ENCODE peak calls at places on chromosomes 6 and 20, in eight cellular contexts. One of them, this sample, is unnamed.

GRCh38 chr6:30556714-30556963 is 350 bp upstream of the GNL1 start:
- DNase-seq in NCI-H345: no peak
- DNase-seq in IMR-90: no peak
- DNase-seq in Karpas-422: peak
- DNase-seq in HT-29: peak
- DNase-seq in foreskin fibroblast: no peak
- DNase-seq in GM23338: peak
- DNase-seq in cardiac fibroblast: no peak
- DNase-seq in this sample: no peak

GRCh38 chr20:45377191-45377775 is 842 bp downstream of the TP53TG5 start:
- DNase-seq in IMR-90: no peak
- DNase-seq in GM23338: no peak
- DNase-seq in foreskin fibroblast: no peak
- DNase-seq in HT-29: no peak
- DNase-seq in Karpas-422: no peak
- DNase-seq in cardiac fibroblast: no peak
- DNase-seq in NCI-H345: peak
- DNase-seq in this sample: no peak

GRCh38 chr6:69308584-69308983 is 488.2 kb downstream of the LMBRD1 start:
- DNase-seq in Karpas-422: no peak
- DNase-seq in foreskin fibroblast: no peak
- DNase-seq in cardiac fibroblast: no peak
- DNase-seq in NCI-H345: no peak
- DNase-seq in HT-29: no peak
- DNase-seq in IMR-90: no peak
- DNase-seq in GM23338: no peak
- DNase-seq in this sample: no peak

GRCh38 chr6:26032387-26033131 is 54.7 kb upstream of the HFE start:
- DNase-seq in NCI-H345: peak
- DNase-seq in IMR-90: peak
- DNase-seq in GM23338: peak
- DNase-seq in foreskin fibroblast: no peak
- DNase-seq in cardiac fibroblast: peak
- DNase-seq in HT-29: no peak
- DNase-seq in Karpas-422: no peak
- DNase-seq in this sample: no peak

GRCh38 chr6:99745651-99746050 is 139.0 kb downstream of the PRDM13 start:
- DNase-seq in GM23338: no peak
- DNase-seq in foreskin fibroblast: no peak
- DNase-seq in NCI-H345: no peak
- DNase-seq in Karpas-422: no peak
- DNase-seq in HT-29: no peak
- DNase-seq in cardiac fibroblast: peak
- DNase-seq in IMR-90: no peak
- DNase-seq in this sample: no peak

GRCh38 chr6:118574051-118574865 is 26.2 kb downstream of the PLN start:
- DNase-seq in GM23338: peak
- DNase-seq in NCI-H345: peak
- DNase-seq in foreskin fibroblast: peak
- DNase-seq in HT-29: no peak
- DNase-seq in IMR-90: peak
- DNase-seq in cardiac fibroblast: peak
- DNase-seq in Karpas-422: no peak
- DNase-seq in this sample: no peak

GRCh38 chr20:59751075-59751711 is 146.9 kb downstream of the PHACTR3 start:
- DNase-seq in GM23338: peak
- DNase-seq in NCI-H345: peak
- DNase-seq in HT-29: peak
- DNase-seq in cardiac fibroblast: peak
- DNase-seq in foreskin fibroblast: peak
- DNase-seq in IMR-90: peak
- DNase-seq in Karpas-422: peak
- DNase-seq in this sample: peak

GRCh38 chr6:36326351-36326995 is 10.2 kb downstream of the BNIP5 start:
- DNase-seq in NCI-H345: no peak
- DNase-seq in HT-29: no peak
- DNase-seq in Karpas-422: peak
- DNase-seq in foreskin fibroblast: no peak
- DNase-seq in IMR-90: peak
- DNase-seq in GM23338: no peak
- DNase-seq in cardiac fibroblast: peak
- DNase-seq in this sample: no peak

GRCh38 chr6:136085370-136086115 is 164.6 kb downstream of the MTFR2 start:
- DNase-seq in IMR-90: peak
- DNase-seq in foreskin fibroblast: no peak
- DNase-seq in Karpas-422: no peak
- DNase-seq in GM23338: no peak
- DNase-seq in HT-29: no peak
- DNase-seq in NCI-H345: no peak
- DNase-seq in cardiac fibroblast: peak
- DNase-seq in this sample: no peak

GRCh38 chr20:45592574-45593189 is 13.6 kb upstream of the WFDC8 start:
- DNase-seq in NCI-H345: peak
- DNase-seq in HT-29: peak
- DNase-seq in foreskin fibroblast: peak
- DNase-seq in IMR-90: peak
- DNase-seq in GM23338: peak
- DNase-seq in cardiac fibroblast: peak
- DNase-seq in Karpas-422: peak
- DNase-seq in this sample: peak

GRCh38 chr6:473759-474453 is 82.4 kb downstream of the IRF4 start:
- DNase-seq in NCI-H345: no peak
- DNase-seq in GM23338: no peak
- DNase-seq in HT-29: no peak
- DNase-seq in IMR-90: no peak
- DNase-seq in cardiac fibroblast: no peak
- DNase-seq in Karpas-422: no peak
- DNase-seq in foreskin fibroblast: no peak
- DNase-seq in this sample: no peak

GRCh38 chr6:140276133-140276532 is 901.7 kb upstream of the CITED2 start:
- DNase-seq in IMR-90: no peak
- DNase-seq in NCI-H345: no peak
- DNase-seq in foreskin fibroblast: no peak
- DNase-seq in cardiac fibroblast: no peak
- DNase-seq in GM23338: no peak
- DNase-seq in Karpas-422: no peak
- DNase-seq in HT-29: no peak
- DNase-seq in this sample: no peak

GRCh38 chr6:148423133-148423532 is 80.5 kb downstream of the SASH1 start:
- DNase-seq in Karpas-422: no peak
- DNase-seq in NCI-H345: no peak
- DNase-seq in HT-29: no peak
- DNase-seq in GM23338: no peak
- DNase-seq in IMR-90: peak
- DNase-seq in foreskin fibroblast: peak
- DNase-seq in cardiac fibroblast: no peak
- DNase-seq in this sample: no peak

GRCh38 chr6:85360794-85361642 is 88.9 kb upstream of the NT5E start:
- DNase-seq in IMR-90: peak
- DNase-seq in NCI-H345: no peak
- DNase-seq in Karpas-422: no peak
- DNase-seq in GM23338: no peak
- DNase-seq in cardiac fibroblast: peak
- DNase-seq in foreskin fibroblast: peak
- DNase-seq in HT-29: peak
- DNase-seq in this sample: peak

GRCh38 chr6:140105857-140106256 is 731.4 kb upstream of the CITED2 start:
- DNase-seq in NCI-H345: no peak
- DNase-seq in cardiac fibroblast: peak
- DNase-seq in foreskin fibroblast: no peak
- DNase-seq in GM23338: peak
- DNase-seq in HT-29: peak
- DNase-seq in IMR-90: no peak
- DNase-seq in Karpas-422: peak
- DNase-seq in this sample: peak

GRCh38 chr6:44733146-44733545 is 345.6 kb downstream of the CDC5L start:
- DNase-seq in cardiac fibroblast: no peak
- DNase-seq in foreskin fibroblast: no peak
- DNase-seq in IMR-90: no peak
- DNase-seq in GM23338: no peak
- DNase-seq in HT-29: no peak
- DNase-seq in NCI-H345: no peak
- DNase-seq in Karpas-422: peak
- DNase-seq in this sample: no peak

GRCh38 chr20:41509801-41510200 is 108.4 kb downstream of the CHD6 start:
- DNase-seq in cardiac fibroblast: peak
- DNase-seq in NCI-H345: no peak
- DNase-seq in GM23338: no peak
- DNase-seq in Karpas-422: no peak
- DNase-seq in IMR-90: peak
- DNase-seq in HT-29: no peak
- DNase-seq in foreskin fibroblast: peak
- DNase-seq in this sample: no peak

GRCh38 chr6:17542243-17542642 is 57.9 kb upstream of the FAM8A1 start:
- DNase-seq in GM23338: no peak
- DNase-seq in NCI-H345: peak
- DNase-seq in HT-29: no peak
- DNase-seq in cardiac fibroblast: no peak
- DNase-seq in Karpas-422: no peak
- DNase-seq in foreskin fibroblast: no peak
- DNase-seq in IMR-90: no peak
- DNase-seq in this sample: no peak

GRCh38 chr6:56938634-56939294 is 16.1 kb upstream of the BEND6 start:
- DNase-seq in cardiac fibroblast: peak
- DNase-seq in NCI-H345: no peak
- DNase-seq in foreskin fibroblast: peak
- DNase-seq in IMR-90: peak
- DNase-seq in Karpas-422: no peak
- DNase-seq in GM23338: no peak
- DNase-seq in HT-29: peak
- DNase-seq in this sample: no peak

GRCh38 chr6:132357120-132357519 is 44.2 kb downstream of the MOXD1 start:
- DNase-seq in Karpas-422: no peak
- DNase-seq in cardiac fibroblast: peak
- DNase-seq in foreskin fibroblast: no peak
- DNase-seq in NCI-H345: no peak
- DNase-seq in HT-29: no peak
- DNase-seq in IMR-90: peak
- DNase-seq in GM23338: no peak
- DNase-seq in this sample: no peak

GRCh38 chr6:35178932-35179832 is 34.6 kb upstream of the SCUBE3 start:
- DNase-seq in NCI-H345: no peak
- DNase-seq in HT-29: no peak
- DNase-seq in cardiac fibroblast: no peak
- DNase-seq in foreskin fibroblast: no peak
- DNase-seq in Karpas-422: no peak
- DNase-seq in GM23338: peak
- DNase-seq in IMR-90: no peak
- DNase-seq in this sample: no peak

GRCh38 chr6:112939543-112939942 is 592.4 kb downstream of the RFPL4B start:
- DNase-seq in Karpas-422: no peak
- DNase-seq in cardiac fibroblast: no peak
- DNase-seq in GM23338: no peak
- DNase-seq in IMR-90: no peak
- DNase-seq in NCI-H345: peak
- DNase-seq in foreskin fibroblast: no peak
- DNase-seq in HT-29: peak
- DNase-seq in this sample: no peak

GRCh38 chr20:3172126-3172932 is 1.0 kb downstream of the LZTS3 start:
- DNase-seq in NCI-H345: no peak
- DNase-seq in cardiac fibroblast: no peak
- DNase-seq in HT-29: no peak
- DNase-seq in IMR-90: no peak
- DNase-seq in GM23338: no peak
- DNase-seq in Karpas-422: no peak
- DNase-seq in foreskin fibroblast: no peak
- DNase-seq in this sample: no peak

GRCh38 chr20:37714973-37715657 is 21.3 kb downstream of the CTNNBL1 start:
- DNase-seq in GM23338: no peak
- DNase-seq in IMR-90: peak
- DNase-seq in HT-29: no peak
- DNase-seq in cardiac fibroblast: peak
- DNase-seq in foreskin fibroblast: peak
- DNase-seq in NCI-H345: no peak
- DNase-seq in Karpas-422: no peak
- DNase-seq in this sample: no peak

GRCh38 chr6:167645383-167645782 is 181.3 kb upstream of the AFDN start:
- DNase-seq in NCI-H345: no peak
- DNase-seq in Karpas-422: no peak
- DNase-seq in HT-29: no peak
- DNase-seq in IMR-90: no peak
- DNase-seq in GM23338: no peak
- DNase-seq in cardiac fibroblast: no peak
- DNase-seq in foreskin fibroblast: no peak
- DNase-seq in this sample: no peak

GRCh38 chr20:38779247-38780097 is 26.0 kb upstream of the PPP1R16B start:
- DNase-seq in Karpas-422: no peak
- DNase-seq in HT-29: peak
- DNase-seq in NCI-H345: no peak
- DNase-seq in foreskin fibroblast: no peak
- DNase-seq in GM23338: peak
- DNase-seq in cardiac fibroblast: no peak
- DNase-seq in IMR-90: no peak
- DNase-seq in this sample: peak

GRCh38 chr6:73521351-73522254 is 771 bp upstream of the EEF1A1 start:
- DNase-seq in Karpas-422: peak
- DNase-seq in foreskin fibroblast: peak
- DNase-seq in NCI-H345: peak
- DNase-seq in IMR-90: peak
- DNase-seq in HT-29: peak
- DNase-seq in GM23338: peak
- DNase-seq in cardiac fibroblast: peak
- DNase-seq in this sample: peak

GRCh38 chr6:48714286-48715049 is 603.5 kb upstream of the PTCHD4 start:
- DNase-seq in Karpas-422: peak
- DNase-seq in cardiac fibroblast: no peak
- DNase-seq in NCI-H345: peak
- DNase-seq in foreskin fibroblast: no peak
- DNase-seq in GM23338: no peak
- DNase-seq in HT-29: no peak
- DNase-seq in IMR-90: no peak
- DNase-seq in this sample: no peak

GRCh38 chr6:4291453-4292403 is 156.4 kb upstream of the ECI2 start:
- DNase-seq in NCI-H345: no peak
- DNase-seq in IMR-90: peak
- DNase-seq in cardiac fibroblast: peak
- DNase-seq in GM23338: peak
- DNase-seq in HT-29: no peak
- DNase-seq in Karpas-422: no peak
- DNase-seq in foreskin fibroblast: peak
- DNase-seq in this sample: peak

GRCh38 chr6:159972506-159973268 is 3.8 kb downstream of the IGF2R start:
- DNase-seq in foreskin fibroblast: no peak
- DNase-seq in Karpas-422: no peak
- DNase-seq in GM23338: no peak
- DNase-seq in HT-29: no peak
- DNase-seq in NCI-H345: no peak
- DNase-seq in cardiac fibroblast: no peak
- DNase-seq in IMR-90: no peak
- DNase-seq in this sample: no peak

GRCh38 chr6:32816746-32817204 is at the start of gene HLA-DOB:
- DNase-seq in foreskin fibroblast: no peak
- DNase-seq in NCI-H345: no peak
- DNase-seq in GM23338: peak
- DNase-seq in IMR-90: peak
- DNase-seq in cardiac fibroblast: peak
- DNase-seq in Karpas-422: peak
- DNase-seq in HT-29: peak
- DNase-seq in this sample: peak

GRCh38 chr6:34181903-34182302 is 36.0 kb upstream of the GRM4 start:
- DNase-seq in IMR-90: no peak
- DNase-seq in HT-29: no peak
- DNase-seq in foreskin fibroblast: no peak
- DNase-seq in Karpas-422: no peak
- DNase-seq in GM23338: no peak
- DNase-seq in NCI-H345: no peak
- DNase-seq in cardiac fibroblast: no peak
- DNase-seq in this sample: no peak

GRCh38 chr6:118752803-118753202 is 101.4 kb upstream of the CEP85L start:
- DNase-seq in NCI-H345: no peak
- DNase-seq in foreskin fibroblast: no peak
- DNase-seq in GM23338: no peak
- DNase-seq in HT-29: no peak
- DNase-seq in cardiac fibroblast: no peak
- DNase-seq in IMR-90: no peak
- DNase-seq in Karpas-422: no peak
- DNase-seq in this sample: no peak

GRCh38 chr6:106119526-106119925 is 33.4 kb downstream of the PRDM1 start:
- DNase-seq in IMR-90: no peak
- DNase-seq in GM23338: no peak
- DNase-seq in Karpas-422: no peak
- DNase-seq in NCI-H345: no peak
- DNase-seq in cardiac fibroblast: no peak
- DNase-seq in HT-29: peak
- DNase-seq in foreskin fibroblast: no peak
- DNase-seq in this sample: no peak